ENCODE peak calls at places on chromosomes 12 and 14, in four cellular contexts. C is transverse colon, O is ascending aorta, J is SJCRH30. I is an unnamed sample. For H3K27me3, the result is how much of the 10 kb centered on the place peaks cover.

GRCh38 chr12:78698747-78699146 is 165.8 kb upstream of the SYT1 start:
- DNase-seq in C (no peak), O (no peak), J (no peak), I (no peak)

GRCh38 chr12:104591272-104591940 is 134.7 kb downstream of the CHST11 start:
- DNase-seq in C (no peak), O (no peak), J (no peak), I (no peak)

GRCh38 chr12:22034709-22035506 is 11.1 kb upstream of the CMAS start:
- DNase-seq in C (no peak), O (no peak), J (no peak), I (no peak)

GRCh38 chr14:35341454-35342159 is 49.4 kb downstream of the PSMA6 start:
- DNase-seq in C (peak), O (peak), J (peak), I (peak)

GRCh38 chr14:22391908-22392307 is 197.1 kb downstream of the DAD1 start:
- DNase-seq in C (peak), O (peak), J (peak), I (peak)

GRCh38 chr12:6319446-6319845 is 9.0 kb downstream of the PLEKHG6 start:
- DNase-seq in C (no peak), O (no peak), J (no peak), I (no peak)

GRCh38 chr14:104603623-104604401 is 760 bp downstream of the TMEM179 start:
- DNase-seq in C (no peak), O (no peak), J (no peak), I (no peak)

GRCh38 chr14:54627718-54628345 is 60.9 kb downstream of the SAMD4A start:
- DNase-seq in C (no peak), O (peak), J (no peak), I (no peak)

GRCh38 chr14:32939254-32940065 is 781 bp downstream of the NPAS3 start:
- DNase-seq in C (peak), O (peak), J (peak), I (peak)

GRCh38 chr12:51323966-51324895 is at the start of gene BIN2:
- DNase-seq in C (peak), O (peak), J (no peak), I (no peak)

GRCh38 chr12:102562836-102563425 is 82.6 kb upstream of the IGF1 start:
- DNase-seq in C (no peak), O (no peak), J (peak), I (no peak)

GRCh38 chr12:90428474-90428873 is 526.5 kb downstream of the CCER1 start:
- DNase-seq in C (no peak), O (no peak), J (no peak), I (no peak)

GRCh38 chr14:73741876-73742519 is 27.8 kb upstream of the PNMA1 start:
- DNase-seq in C (no peak), O (no peak), J (no peak), I (no peak)

GRCh38 chr14:102028733-102029132 is 58.1 kb downstream of the HSP90AA1 start:
- DNase-seq in C (peak), O (no peak), J (peak), I (peak)

GRCh38 chr12:54701940-54702592 is 53.9 kb upstream of the DCD start:
- DNase-seq in C (no peak), O (no peak), J (no peak), I (no peak)

GRCh38 chr14:100872241-100872640 is 31.3 kb downstream of the RTL1 start:
- DNase-seq in C (no peak), O (no peak), J (no peak), I (no peak)

GRCh38 chr12:50733720-50734119 is 30.2 kb upstream of the ATF1 start:
- DNase-seq in C (no peak), O (no peak), J (no peak), I (no peak)

GRCh38 chr12:5437122-5437521 is 5.2 kb downstream of the NTF3 start:
- DNase-seq in C (no peak), O (no peak), J (no peak), I (no peak)

GRCh38 chr14:103445783-103446182 is 60.6 kb downstream of the MARK3 start:
- DNase-seq in C (no peak), O (no peak), J (no peak), I (no peak)

GRCh38 chr14:103442288-103442687 is 57.1 kb downstream of the MARK3 start:
- DNase-seq in C (no peak), O (no peak), J (no peak), I (no peak)

GRCh38 chr14:103448097-103448496 is 62.9 kb downstream of the MARK3 start:
- DNase-seq in C (no peak), O (no peak), J (no peak), I (no peak)

GRCh38 chr14:103443106-103443505 is 57.9 kb downstream of the MARK3 start:
- DNase-seq in C (no peak), O (no peak), J (no peak), I (no peak)

DNA sequence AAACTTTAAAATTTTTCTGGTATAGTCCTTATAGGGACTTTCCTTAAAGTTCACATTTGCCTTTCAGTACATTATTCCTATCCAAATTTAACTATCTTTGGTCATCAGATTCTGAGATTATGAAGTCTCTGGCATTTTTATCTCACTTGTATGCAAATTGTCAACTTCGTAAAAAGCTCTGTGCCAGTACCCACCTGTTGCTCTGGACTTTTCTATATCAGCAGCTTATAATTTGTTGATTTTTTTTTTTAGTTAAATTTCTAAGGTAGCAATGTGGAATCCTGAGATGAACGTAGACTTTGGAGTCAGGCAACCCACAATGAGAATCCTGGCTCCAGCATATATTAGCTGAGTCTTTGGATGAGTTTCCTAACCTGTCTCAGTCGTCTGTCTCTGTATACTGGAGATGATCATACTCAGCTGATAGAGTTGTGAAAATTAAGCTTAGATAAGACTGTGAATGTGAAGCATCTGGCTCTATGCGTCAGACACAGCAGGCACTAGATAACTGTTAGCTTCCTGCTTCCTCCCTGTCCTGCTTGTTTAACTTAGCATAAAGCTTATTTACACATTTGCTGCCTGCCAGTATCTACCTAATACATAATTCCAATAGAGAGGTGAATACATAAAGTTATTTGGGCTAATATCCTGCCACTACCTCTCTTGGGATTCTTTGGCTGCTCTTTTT is 59.8 kb downstream of the MARK3 start:
- DNase-seq in C (no peak), O (no peak), J (no peak), I (no peak)
- H3K27ac ChIP-seq in C (no peak), O (no peak), J (no peak), I (no peak)

GRCh38 chr12:57215668-57216013 is 953 bp upstream of the NXPH4 start:
- DNase-seq in C (no peak), O (no peak), J (peak), I (peak)
- H3K27me3 ChIP-seq in C (half or more), O (under half), J (under half), I (under half)

DNA sequence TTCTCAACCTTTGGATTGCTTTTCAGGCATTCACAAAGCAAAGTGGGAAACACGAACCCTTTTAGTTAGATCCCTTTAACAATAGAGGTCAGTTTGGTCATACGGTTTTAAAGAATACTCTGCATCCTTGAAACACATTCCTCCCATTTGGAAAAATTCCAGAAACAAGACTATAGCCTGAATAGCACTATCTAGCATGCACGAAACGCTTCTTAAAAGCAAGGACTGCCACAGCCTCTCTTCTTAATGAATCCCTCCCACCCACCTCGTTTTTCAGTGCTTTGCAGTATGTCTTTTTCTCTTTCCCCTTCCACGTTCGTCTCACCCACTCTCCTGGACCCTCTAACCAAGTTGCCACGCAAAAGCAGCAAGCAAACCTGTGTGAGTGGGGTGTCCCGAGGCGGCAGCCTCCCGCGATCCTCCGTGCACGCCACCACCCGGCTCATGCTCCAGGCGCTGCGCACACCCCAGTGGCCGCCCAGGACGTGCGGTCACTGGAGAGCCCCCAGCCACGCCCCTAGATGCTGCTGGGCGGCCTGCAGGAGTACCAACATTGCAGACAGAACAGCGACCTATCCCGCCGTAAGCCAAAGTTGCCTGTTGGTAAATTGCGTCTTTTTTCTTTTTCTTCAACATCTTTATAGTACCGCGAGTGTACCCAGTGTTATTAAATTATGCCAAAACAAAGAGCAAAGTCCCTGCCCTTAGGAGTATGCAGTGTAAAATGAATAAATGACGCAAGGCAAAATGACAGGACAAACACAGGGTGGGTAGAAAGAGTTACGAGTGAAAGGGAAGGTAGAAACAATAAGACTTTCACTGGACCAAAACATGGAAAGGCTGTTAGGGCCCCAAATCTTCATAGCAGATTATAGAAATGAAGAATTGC is at the start of gene SLC38A4:
- DNase-seq in C (peak), O (no peak), J (peak), I (no peak)
- H3K4me3 ChIP-seq in C (peak), O (peak), J (peak), I (no peak)

GRCh38 chr12:3252416-3252815 is 175.2 kb downstream of the TSPAN9 start:
- DNase-seq in C (peak), O (peak), J (peak), I (no peak)
- H3K27ac ChIP-seq in C (peak), O (peak), J (peak), I (peak)

DNA sequence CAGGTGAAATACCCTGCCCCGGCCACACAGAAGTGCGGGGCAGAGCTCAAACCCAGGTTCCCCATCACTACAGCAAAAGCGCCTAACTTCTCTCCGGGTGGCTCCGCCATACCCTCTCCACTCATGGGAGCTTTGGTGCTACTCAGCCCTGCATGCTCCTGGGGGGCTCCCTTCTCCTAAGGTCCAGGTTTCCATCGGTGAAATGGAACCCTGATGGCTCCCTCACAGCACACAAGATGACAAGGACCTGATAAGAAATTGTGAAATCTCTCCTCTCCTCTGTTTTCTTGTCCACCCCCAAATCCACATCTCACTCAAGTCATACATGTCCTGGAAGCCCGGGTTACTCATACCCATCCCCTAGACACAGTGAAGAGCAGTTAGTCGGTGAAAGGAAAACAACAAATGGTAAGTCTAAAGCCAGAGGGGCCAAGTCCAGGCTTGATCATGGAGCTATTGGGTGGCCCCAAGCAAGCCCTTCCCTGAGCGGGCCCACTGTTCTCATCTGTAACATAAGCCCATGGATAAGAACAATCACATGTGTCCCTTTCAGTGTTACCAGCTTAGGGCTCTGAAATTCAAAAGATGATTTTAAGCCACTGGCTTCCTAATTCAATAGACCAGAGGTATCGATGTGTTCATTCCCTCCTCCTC is 317.5 kb downstream of the BCL11B start:
- DNase-seq in C (no peak), O (peak), J (no peak), I (no peak)
- H3K27me3 ChIP-seq in C (under half), O (under half), J (under half), I (half or more)

GRCh38 chr14:64542839-64543207 is 2.3 kb downstream of the HSPA2 start:
- DNase-seq in C (no peak), O (no peak), J (no peak), I (no peak)
- H3K4me3 ChIP-seq in C (peak), O (peak), J (no peak), I (no peak)

DNA sequence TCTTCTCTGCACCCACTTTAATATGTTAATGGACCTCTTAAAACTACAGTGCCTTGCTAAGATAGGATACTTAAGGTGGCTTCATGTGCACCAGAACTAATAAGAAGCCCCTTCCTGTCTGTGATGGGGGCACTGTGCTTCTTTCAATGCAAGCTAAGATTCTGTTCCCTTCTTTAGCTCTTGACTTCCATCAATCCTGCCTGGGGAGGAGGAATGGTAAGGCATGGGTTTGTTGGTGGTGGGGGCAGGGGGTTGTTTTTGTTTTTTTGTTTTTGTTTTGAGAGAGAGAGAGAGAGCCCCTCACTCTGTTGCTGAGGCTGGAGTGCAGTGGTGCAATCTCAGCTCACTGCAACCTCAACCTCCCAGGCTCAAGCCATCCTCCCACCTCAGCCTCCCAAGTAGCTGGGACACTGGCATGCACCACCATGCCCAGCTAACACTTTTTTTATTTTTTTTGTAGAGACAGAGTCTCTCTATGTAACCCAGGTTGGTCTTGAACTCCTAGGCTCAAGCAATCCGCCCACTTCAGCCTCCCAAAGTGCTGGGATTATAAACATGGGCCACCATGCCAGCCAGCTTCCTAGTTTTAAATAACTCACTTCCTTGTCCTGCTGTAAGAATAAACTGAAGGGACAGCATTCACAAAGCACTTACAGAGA is 4.5 kb upstream of the KRT3 start:
- DNase-seq in C (peak), O (no peak), J (no peak), I (no peak)
- H3K27ac ChIP-seq in C (no peak), O (no peak), J (no peak), I (no peak)

I was measured in WERI-Rb-1.